ENCODE peak calls at places on chromosome 1, in nine cellular contexts. N is NCI-H1092 treated with DMSO at 0.1 percent for 48 hours, O is psoas muscle, E is Kasumi-1, L is HFFc6, J is anterior cingulate cortex, W is left ventricle myocardium inferior, Z is NCI-H345, G is heart left ventricle. F is an unnamed sample.
A peak's percentile ranks its signal among the peaks of the same experiment; 100 is the strongest.

GRCh38 chr1:246580497-246581047 is 14.3 kb downstream of the CNST start:
- DNase-seq in Z (no peak), N (no peak), L (no peak), O (no peak), G (no peak), J (no peak), E (no peak), W (no peak), F (no peak)

GRCh38 chr1:70361727-70362413 is 7.3 kb upstream of the ANKRD13C start:
- DNase-seq in E (no peak), Z (no peak), N (no peak), J (no peak), W (no peak), O (no peak), L (peak; percentile 50), G (no peak), F (no peak)

GRCh38 chr1:24983006-24983680 is 53.1 kb upstream of the RUNX3 start:
- DNase-seq in L (no peak), Z (no peak), G (peak; percentile 35), N (no peak), W (no peak), E (no peak), J (no peak), O (peak; percentile 33), F (no peak)

GRCh38 chr1:67616394-67616985 is 68.5 kb upstream of the GADD45A start:
- DNase-seq in G (no peak), W (no peak), O (no peak), E (no peak), L (peak; percentile 42), Z (no peak), J (no peak), N (no peak), F (no peak)

GRCh38 chr1:115107501-115108260 is 18.4 kb upstream of the TSPAN2 start:
- DNase-seq in E (peak; percentile 59), O (no peak), W (no peak), N (no peak), J (no peak), Z (no peak), G (no peak), L (no peak), F (peak; percentile 72)

GRCh38 chr1:107479865-107480264 is 339.0 kb downstream of the NTNG1 start:
- DNase-seq in O (no peak), W (no peak), L (no peak), J (no peak), G (no peak), E (no peak), Z (no peak), N (no peak), F (no peak)

GRCh38 chr1:168135982-168136708 is 585 bp downstream of the GPR161 start:
- DNase-seq in O (peak; percentile 60), N (no peak), L (no peak), W (no peak), G (no peak), Z (peak; percentile 62), J (no peak), E (no peak), F (peak; percentile 53)

GRCh38 chr1:21811875-21812305 is at the start of gene LDLRAD2:
- DNase-seq in L (peak; percentile 15), J (no peak), O (no peak), W (no peak), Z (no peak), N (no peak), G (no peak), E (no peak), F (no peak)

GRCh38 chr1:10265936-10266335 is 55.6 kb downstream of the KIF1B start:
- DNase-seq in O (no peak), N (no peak), J (no peak), L (no peak), W (no peak), G (no peak), Z (no peak), E (no peak), F (no peak)

GRCh38 chr1:9706178-9706577 is 54.6 kb downstream of the PIK3CD start:
- DNase-seq in Z (no peak), J (no peak), E (no peak), G (no peak), W (no peak), N (no peak), L (no peak), O (no peak), F (no peak)

GRCh38 chr1:156193208-156193487 is 756 bp upstream of the SLC25A44 start:
- DNase-seq in J (no peak), O (no peak), Z (no peak), W (no peak), N (peak; percentile 48), L (no peak), G (no peak), E (peak; percentile 47), F (no peak)

GRCh38 chr1:219298581-219299148 is 125.0 kb downstream of the LYPLAL1 start:
- DNase-seq in W (no peak), G (no peak), Z (no peak), O (no peak), E (no peak), J (no peak), L (peak; percentile 74), N (no peak), F (no peak)

GRCh38 chr1:203265541-203265940 is 36.1 kb upstream of the CHIT1 start:
- DNase-seq in O (no peak), N (no peak), L (no peak), W (no peak), E (no peak), G (no peak), Z (no peak), J (no peak), F (no peak)

GRCh38 chr1:116763116-116763786 is 9.0 kb downstream of the CD2 start:
- DNase-seq in W (no peak), L (no peak), J (no peak), O (no peak), N (no peak), Z (no peak), E (no peak), G (no peak), F (no peak)

GRCh38 chr1:27402349-27402754 is 9.9 kb downstream of the GPR3 start:
- DNase-seq in E (peak; percentile 7), Z (no peak), G (peak; percentile 86), J (peak; percentile 51), O (peak; percentile 89), W (peak; percentile 74), N (no peak), L (peak; percentile 64), F (peak; percentile 57)

GRCh38 chr1:24193046-24193445 is 6.0 kb upstream of the IFNLR1 start:
- DNase-seq in L (no peak), E (no peak), N (no peak), G (no peak), W (no peak), O (no peak), Z (no peak), J (no peak), F (no peak)

GRCh38 chr1:15116966-15117365 is 36.6 kb upstream of the TMEM51 start:
- DNase-seq in Z (no peak), G (no peak), O (no peak), E (no peak), L (no peak), N (no peak), W (no peak), J (no peak), F (no peak)

GRCh38 chr1:8031176-8031785 is 5.2 kb upstream of the ERRFI1 start:
- DNase-seq in L (peak; percentile 50), J (no peak), G (no peak), N (peak; percentile 43), E (peak; percentile 75), Z (peak; percentile 29), O (no peak), W (no peak), F (peak; percentile 55)

GRCh38 chr1:169207825-169208520 is 101.5 kb downstream of the ATP1B1 start:
- DNase-seq in Z (no peak), E (no peak), N (no peak), W (no peak), J (no peak), O (no peak), L (no peak), G (no peak), F (no peak)

GRCh38 chr1:160797861-160798273 is 1.9 kb downstream of the LY9 start:
- DNase-seq in J (no peak), E (no peak), G (no peak), W (no peak), O (no peak), Z (no peak), L (no peak), N (no peak), F (peak; percentile 30)

GRCh38 chr1:235999259-235999925 is 65.5 kb downstream of the NID1 start:
- DNase-seq in O (no peak), N (no peak), Z (no peak), L (peak; percentile 96), W (no peak), G (no peak), J (no peak), E (peak; percentile 22), F (peak; percentile 94)

GRCh38 chr1:175768610-175769009 is 25.2 kb upstream of the TNR start:
- DNase-seq in G (no peak), Z (no peak), N (no peak), O (no peak), L (no peak), E (no peak), W (no peak), J (no peak), F (no peak)

GRCh38 chr1:180363596-180363995 is 133.5 kb downstream of the LHX4 start:
- DNase-seq in N (no peak), W (no peak), J (no peak), Z (no peak), O (no peak), E (no peak), L (no peak), G (no peak), F (no peak)

GRCh38 chr1:99652881-99653281 is 7.0 kb downstream of the PALMD start:
- DNase-seq in N (no peak), G (no peak), J (no peak), E (no peak), O (no peak), L (no peak), Z (no peak), W (no peak), F (no peak)

GRCh38 chr1:18573170-18573569 is 57.5 kb upstream of the PAX7 start:
- DNase-seq in L (no peak), N (no peak), E (no peak), J (no peak), W (no peak), G (no peak), O (no peak), Z (no peak), F (no peak)